ENCODE peak calls at places on chromosomes 3 and 15, in five cellular contexts. X is stimulated activated CD4-positive, alpha-beta T cell treated with anti-CD3 and anti-CD28 coated beads, Interleukin-12 subunit alpha, Interleukin-12 subunit beta, amount 100 ng/mL, for 4 hours; D is choroid plexus epithelial cell; P is iris pigment epithelial cell; Z is GM10248. G is an unnamed sample.

GRCh38 chr3:125037498-125038150 is 18.2 kb downstream of the HEG1 start:
- DNase-seq in X (no peak), D (no peak), P (no peak), Z (no peak), G (no peak)

GRCh38 chr3:9110802-9111201 is 138.6 kb downstream of the SRGAP3 start:
- DNase-seq in X (no peak), D (peak), P (no peak), Z (no peak), G (no peak)

GRCh38 chr3:101171797-101172196 is 148.6 kb downstream of the IMPG2 start:
- DNase-seq in X (no peak), D (no peak), P (no peak), Z (no peak), G (no peak)

GRCh38 chr15:45377630-45378148 is 655 bp downstream of the GATM start:
- DNase-seq in X (no peak), D (peak), P (peak), Z (no peak), G (peak)

GRCh38 chr15:95994418-95994817 is 336.1 kb upstream of the NR2F2 start:
- DNase-seq in X (no peak), D (peak), P (peak), Z (no peak), G (no peak)

GRCh38 chr3:27596920-27597319 is 112.7 kb upstream of the SLC4A7 start:
- DNase-seq in X (no peak), D (peak), P (peak), Z (no peak), G (no peak)

GRCh38 chr3:123332124-123332641 is 116.7 kb downstream of the ADCY5 start:
- DNase-seq in X (no peak), D (no peak), P (no peak), Z (no peak), G (no peak)

GRCh38 chr3:114011059-114011797 is 45.1 kb downstream of the CCDC191 start:
- DNase-seq in X (no peak), D (no peak), P (no peak), Z (peak), G (peak)

GRCh38 chr3:150097588-150097890 is 126.8 kb upstream of the PFN2 start:
- DNase-seq in X (no peak), D (peak), P (peak), Z (no peak), G (no peak)

GRCh38 chr3:118501152-118501551 is 533.5 kb downstream of the IGSF11 start:
- DNase-seq in X (no peak), D (no peak), P (no peak), Z (no peak), G (no peak)

GRCh38 chr3:153980252-153980590 is 141.0 kb upstream of the ARHGEF26 start:
- DNase-seq in X (no peak), D (no peak), P (no peak), Z (no peak), G (no peak)

GRCh38 chr3:125585595-125586223 is 9.6 kb downstream of the OSBPL11 start:
- DNase-seq in X (peak), D (peak), P (peak), Z (peak), G (peak)

G was measured in GM20000.